ENCODE peak calls at places on chromosome 17, in seven cellular contexts. One of them, this sample, is unnamed.

GRCh38 chr17:52136173-52136572 is 22.3 kb downstream of the CA10 start:
- DNase-seq in HL-60: no peak
- DNase-seq in H7: no peak
- DNase-seq in AG10803: no peak
- DNase-seq in skeletal muscle cell: no peak
- DNase-seq in colonic mucosa: no peak
- DNase-seq in lung: no peak
- DNase-seq in this sample: no peak

GRCh38 chr17:30344283-30345088 is 10.6 kb upstream of the TMIGD1 start:
- DNase-seq in colonic mucosa: peak; percentile 82
- DNase-seq in H7: no peak
- DNase-seq in skeletal muscle cell: peak; percentile 81
- DNase-seq in lung: peak; percentile 46
- DNase-seq in AG10803: peak; percentile 67
- DNase-seq in HL-60: peak; percentile 100
- DNase-seq in this sample: no peak

GRCh38 chr17:3529817-3530741 is 27.5 kb downstream of the TRPV3 start:
- DNase-seq in AG10803: peak; percentile 59
- DNase-seq in HL-60: no peak
- DNase-seq in colonic mucosa: peak; percentile 39
- DNase-seq in skeletal muscle cell: no peak
- DNase-seq in lung: peak; percentile 54
- DNase-seq in H7: peak; percentile 82
- DNase-seq in this sample: no peak

GRCh38 chr17:75776399-75777242 is 8.0 kb upstream of the UNK start:
- DNase-seq in HL-60: no peak
- DNase-seq in colonic mucosa: no peak
- DNase-seq in H7: no peak
- DNase-seq in skeletal muscle cell: no peak
- DNase-seq in AG10803: peak; percentile 31
- DNase-seq in lung: no peak
- DNase-seq in this sample: no peak

GRCh38 chr17:5299383-5299782 is 17.3 kb downstream of the RABEP1 start:
- DNase-seq in skeletal muscle cell: no peak
- DNase-seq in HL-60: no peak
- DNase-seq in colonic mucosa: no peak
- DNase-seq in AG10803: peak; percentile 35
- DNase-seq in lung: no peak
- DNase-seq in H7: no peak
- DNase-seq in this sample: no peak

GRCh38 chr17:31369266-31369665 is 22.2 kb upstream of the RAB11FIP4 start:
- DNase-seq in colonic mucosa: no peak
- DNase-seq in skeletal muscle cell: no peak
- DNase-seq in lung: no peak
- DNase-seq in H7: no peak
- DNase-seq in HL-60: no peak
- DNase-seq in AG10803: peak; percentile 58
- DNase-seq in this sample: no peak

GRCh38 chr17:8799001-8799850 is at the start of gene MFSD6L:
- DNase-seq in colonic mucosa: peak; percentile 80
- DNase-seq in lung: no peak
- DNase-seq in skeletal muscle cell: no peak
- DNase-seq in HL-60: no peak
- DNase-seq in H7: peak; percentile 93
- DNase-seq in AG10803: no peak
- DNase-seq in this sample: no peak

GRCh38 chr17:29069526-29070041 is 26.6 kb downstream of the PIPOX start:
- DNase-seq in colonic mucosa: no peak
- DNase-seq in lung: no peak
- DNase-seq in H7: peak; percentile 80
- DNase-seq in skeletal muscle cell: no peak
- DNase-seq in HL-60: no peak
- DNase-seq in AG10803: no peak
- DNase-seq in this sample: no peak

GRCh38 chr17:17570798-17571716 is 20.5 kb downstream of the PEMT start:
- DNase-seq in AG10803: no peak
- DNase-seq in lung: no peak
- DNase-seq in colonic mucosa: no peak
- DNase-seq in skeletal muscle cell: no peak
- DNase-seq in H7: no peak
- DNase-seq in HL-60: no peak
- DNase-seq in this sample: no peak

GRCh38 chr17:19977360-19978205 is at the start of gene AKAP10:
- DNase-seq in AG10803: peak; percentile 81
- DNase-seq in colonic mucosa: peak; percentile 97
- DNase-seq in H7: peak; percentile 97
- DNase-seq in lung: peak; percentile 95
- DNase-seq in skeletal muscle cell: peak; percentile 36
- DNase-seq in HL-60: peak; percentile 68
- DNase-seq in this sample: peak; percentile 81

GRCh38 chr17:2084766-2085647 is 30.1 kb downstream of the HIC1 start:
- DNase-seq in lung: no peak
- DNase-seq in HL-60: no peak
- DNase-seq in skeletal muscle cell: peak; percentile 87
- DNase-seq in H7: peak; percentile 12
- DNase-seq in colonic mucosa: peak; percentile 84
- DNase-seq in AG10803: peak; percentile 97
- DNase-seq in this sample: no peak

GRCh38 chr17:39352986-39353385 is 48.4 kb downstream of the FBXL20 start:
- DNase-seq in H7: no peak
- DNase-seq in colonic mucosa: no peak
- DNase-seq in lung: no peak
- DNase-seq in HL-60: no peak
- DNase-seq in skeletal muscle cell: no peak
- DNase-seq in AG10803: no peak
- DNase-seq in this sample: no peak

GRCh38 chr17:31248986-31249385 is 48.1 kb downstream of the OMG start:
- DNase-seq in colonic mucosa: no peak
- DNase-seq in lung: no peak
- DNase-seq in skeletal muscle cell: no peak
- DNase-seq in HL-60: no peak
- DNase-seq in H7: no peak
- DNase-seq in AG10803: peak; percentile 74
- DNase-seq in this sample: no peak

GRCh38 chr17:39751637-39752036 is 13.9 kb downstream of the GRB7 start:
- DNase-seq in HL-60: no peak
- DNase-seq in skeletal muscle cell: no peak
- DNase-seq in H7: peak; percentile 61
- DNase-seq in AG10803: no peak
- DNase-seq in lung: no peak
- DNase-seq in colonic mucosa: no peak
- DNase-seq in this sample: no peak

GRCh38 chr17:9937164-9937835 is 32.2 kb upstream of the RCVRN start:
- DNase-seq in HL-60: no peak
- DNase-seq in skeletal muscle cell: no peak
- DNase-seq in AG10803: peak; percentile 95
- DNase-seq in H7: no peak
- DNase-seq in lung: no peak
- DNase-seq in colonic mucosa: peak; percentile 29
- DNase-seq in this sample: no peak

GRCh38 chr17:5785867-5786509 is 201.7 kb upstream of the NLRP1 start:
- DNase-seq in colonic mucosa: no peak
- DNase-seq in HL-60: no peak
- DNase-seq in AG10803: peak; percentile 74
- DNase-seq in lung: no peak
- DNase-seq in H7: no peak
- DNase-seq in skeletal muscle cell: peak; percentile 45
- DNase-seq in this sample: no peak

GRCh38 chr17:73354423-73355284 is 42.9 kb upstream of the CDC42EP4 start:
- DNase-seq in HL-60: no peak
- DNase-seq in lung: no peak
- DNase-seq in colonic mucosa: no peak
- DNase-seq in skeletal muscle cell: no peak
- DNase-seq in AG10803: no peak
- DNase-seq in H7: no peak
- DNase-seq in this sample: no peak

GRCh38 chr17:14197582-14197981 is 39.1 kb downstream of the CDRT15 start:
- DNase-seq in lung: no peak
- DNase-seq in colonic mucosa: no peak
- DNase-seq in H7: no peak
- DNase-seq in AG10803: no peak
- DNase-seq in HL-60: no peak
- DNase-seq in skeletal muscle cell: no peak
- DNase-seq in this sample: no peak

GRCh38 chr17:43531082-43531378 is 15.1 kb downstream of the ETV4 start:
- DNase-seq in skeletal muscle cell: no peak
- DNase-seq in H7: no peak
- DNase-seq in lung: no peak
- DNase-seq in colonic mucosa: no peak
- DNase-seq in AG10803: no peak
- DNase-seq in HL-60: no peak
- DNase-seq in this sample: no peak
- H3K4me3 ChIP-seq in skeletal muscle cell: peak overlapping the region; percentile 29
- H3K4me3 ChIP-seq in H7: no peak overlapping the region
- H3K4me3 ChIP-seq in lung: no peak overlapping the region
- H3K4me3 ChIP-seq in colonic mucosa: no peak overlapping the region
- H3K4me3 ChIP-seq in AG10803: no peak overlapping the region
- H3K4me3 ChIP-seq in HL-60: no peak overlapping the region
- H3K4me3 ChIP-seq in this sample: no peak overlapping the region

DNA sequence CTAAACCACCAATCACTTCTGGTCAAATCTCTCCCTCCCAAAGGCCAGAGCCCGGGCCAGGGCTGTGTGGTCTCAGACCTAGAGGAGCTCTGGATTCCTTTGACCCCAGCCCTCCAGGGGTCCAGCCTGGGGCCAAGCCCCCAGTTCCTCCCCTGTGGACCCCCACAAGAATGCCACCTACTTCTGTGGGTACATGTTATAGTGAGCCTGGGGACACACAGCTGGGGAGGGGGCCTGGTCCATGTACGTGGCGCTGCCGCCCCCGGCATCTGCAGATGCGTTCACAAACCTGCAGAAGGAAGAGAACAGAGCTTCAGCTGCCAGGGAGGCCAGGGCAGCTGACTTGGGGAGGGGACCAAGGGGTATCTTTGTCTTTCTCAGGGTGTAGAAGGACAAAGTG is 7.9 kb upstream of the GHDC start:
- DNase-seq in colonic mucosa: no peak
- DNase-seq in H7: no peak
- DNase-seq in AG10803: no peak
- DNase-seq in HL-60: no peak
- DNase-seq in skeletal muscle cell: no peak
- DNase-seq in lung: no peak
- DNase-seq in this sample: no peak
- H3K4me3 ChIP-seq in colonic mucosa: no peak overlapping the region
- H3K4me3 ChIP-seq in H7: no peak overlapping the region
- H3K4me3 ChIP-seq in AG10803: no peak overlapping the region
- H3K4me3 ChIP-seq in HL-60: no peak overlapping the region
- H3K4me3 ChIP-seq in skeletal muscle cell: no peak overlapping the region
- H3K4me3 ChIP-seq in lung: no peak overlapping the region
- H3K4me3 ChIP-seq in this sample: no peak overlapping the region

DNA sequence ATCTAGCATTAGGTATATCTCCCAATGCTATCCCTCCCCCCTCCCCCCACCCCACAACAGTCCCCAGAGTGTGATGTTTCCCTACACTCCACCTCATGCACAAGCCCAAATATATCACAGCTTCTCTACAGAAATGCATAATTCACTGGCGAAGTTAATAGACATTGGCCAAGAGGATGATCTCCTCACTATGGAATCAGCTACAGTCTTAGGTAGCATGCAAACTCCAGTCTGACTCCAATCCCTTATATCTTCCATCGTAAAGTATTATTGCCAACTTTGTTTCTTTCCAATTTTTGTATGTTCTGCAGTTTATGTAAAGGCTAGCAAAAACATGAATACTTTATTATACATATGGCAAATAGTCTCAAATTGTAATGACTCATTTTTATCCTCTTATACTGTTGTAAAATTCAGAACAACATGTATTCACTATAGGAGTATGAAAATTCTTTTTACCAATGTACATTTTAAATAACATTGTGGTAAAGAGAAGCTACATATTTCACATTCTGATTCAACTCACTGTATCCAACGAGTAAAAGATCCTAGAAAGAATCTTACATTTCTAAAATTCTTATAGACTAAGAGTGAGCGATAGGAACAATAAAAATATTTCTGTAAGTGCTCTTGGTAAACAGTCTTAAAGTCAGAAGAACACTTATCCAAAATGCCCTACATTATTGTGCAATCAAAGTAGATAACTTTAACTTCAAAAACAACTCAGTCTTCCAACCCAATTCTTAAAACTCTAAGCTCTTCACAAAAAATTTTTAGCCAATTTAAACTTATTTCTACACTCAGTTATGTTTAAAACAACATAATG is 833 bp downstream of the ABCA8 start:
- DNase-seq in AG10803: peak; percentile 38
- DNase-seq in colonic mucosa: no peak
- DNase-seq in HL-60: no peak
- DNase-seq in H7: no peak
- DNase-seq in lung: no peak
- DNase-seq in skeletal muscle cell: no peak
- DNase-seq in this sample: no peak
- H3K4me3 ChIP-seq in AG10803: peak overlapping the region; percentile 29
- H3K4me3 ChIP-seq in colonic mucosa: no peak overlapping the region
- H3K4me3 ChIP-seq in HL-60: no peak overlapping the region
- H3K4me3 ChIP-seq in H7: no peak overlapping the region
- H3K4me3 ChIP-seq in lung: no peak overlapping the region
- H3K4me3 ChIP-seq in skeletal muscle cell: no peak overlapping the region
- H3K4me3 ChIP-seq in this sample: no peak overlapping the region

GRCh38 chr17:79221597-79221996 is 147.0 kb downstream of the ENGASE start:
- DNase-seq in lung: no peak
- DNase-seq in colonic mucosa: no peak
- DNase-seq in skeletal muscle cell: no peak
- DNase-seq in HL-60: no peak
- DNase-seq in AG10803: no peak
- DNase-seq in H7: peak; percentile 66
- DNase-seq in this sample: no peak

GRCh38 chr17:79219208-79219935 is 144.7 kb downstream of the ENGASE start:
- DNase-seq in H7: peak; percentile 78
- DNase-seq in AG10803: no peak
- DNase-seq in HL-60: no peak
- DNase-seq in colonic mucosa: no peak
- DNase-seq in lung: no peak
- DNase-seq in skeletal muscle cell: no peak
- DNase-seq in this sample: no peak

GRCh38 chr17:79218825-79219200 is 144.2 kb downstream of the ENGASE start:
- DNase-seq in lung: no peak
- DNase-seq in skeletal muscle cell: no peak
- DNase-seq in colonic mucosa: no peak
- DNase-seq in HL-60: no peak
- DNase-seq in AG10803: no peak
- DNase-seq in H7: no peak
- DNase-seq in this sample: no peak

GRCh38 chr17:79220201-79220714 is 145.6 kb downstream of the ENGASE start:
- DNase-seq in lung: no peak
- DNase-seq in HL-60: no peak
- DNase-seq in AG10803: no peak
- DNase-seq in skeletal muscle cell: no peak
- DNase-seq in colonic mucosa: no peak
- DNase-seq in H7: peak; percentile 79
- DNase-seq in this sample: no peak

DNA sequence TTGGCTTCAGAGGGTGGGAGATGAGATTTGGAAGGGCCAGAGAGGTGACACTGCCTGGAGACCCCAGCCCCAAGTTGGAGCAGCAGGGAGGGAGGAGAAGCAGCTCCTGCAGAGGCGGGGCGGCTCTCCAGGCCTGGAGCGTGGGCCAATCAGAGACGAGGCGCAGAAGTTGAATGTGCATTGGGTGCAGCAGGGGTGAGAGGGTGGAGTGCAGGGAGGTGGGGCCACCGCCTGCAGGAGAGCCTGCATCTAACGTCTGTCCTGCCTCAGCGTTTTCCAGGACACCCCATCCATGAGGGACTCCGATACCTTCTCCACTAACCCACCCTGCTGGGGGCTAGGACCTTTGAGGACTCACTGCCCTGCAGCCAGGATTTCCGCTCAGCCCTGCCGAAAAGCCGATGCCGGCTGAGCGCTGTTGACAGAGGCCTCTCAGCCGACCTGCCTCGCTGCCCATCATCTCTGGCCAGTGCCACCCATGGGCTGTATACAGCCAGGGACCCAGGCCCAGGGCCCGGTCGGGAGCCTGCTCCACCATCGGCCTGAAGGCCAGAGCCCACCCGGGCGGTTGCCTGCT is 146.2 kb downstream of the ENGASE start:
- DNase-seq in colonic mucosa: no peak
- DNase-seq in skeletal muscle cell: no peak
- DNase-seq in HL-60: no peak
- DNase-seq in H7: peak; percentile 96
- DNase-seq in AG10803: no peak
- DNase-seq in lung: no peak
- DNase-seq in this sample: no peak
- H3K4me3 ChIP-seq in colonic mucosa: no peak overlapping the region
- H3K4me3 ChIP-seq in skeletal muscle cell: no peak overlapping the region
- H3K4me3 ChIP-seq in HL-60: no peak overlapping the region
- H3K4me3 ChIP-seq in H7: peak overlapping the region; percentile 46
- H3K4me3 ChIP-seq in AG10803: no peak overlapping the region
- H3K4me3 ChIP-seq in lung: no peak overlapping the region
- H3K4me3 ChIP-seq in this sample: no peak overlapping the region

This sample was measured in Jurkat, Clone E6-1.